ENCODE peak calls at places on chromosome 22, in eight cellular contexts. V is non-pigmented ciliary epithelial cell; F is A172; L is HTR-8/SVneo; W is substantia nigra; X is stimulated activated CD4-positive, alpha-beta T cell treated with anti-CD3 and anti-CD28 coated beads, Interleukin-12 subunit alpha, Interleukin-12 subunit beta, amount 100 ng/mL, for 48 hours; B is D721Med; Y is AG09309. M is an unnamed sample.

GRCh38 chr22:25919452-25919851 is 177.5 kb downstream of the MYO18B start:
- DNase-seq in V (no peak), F (no peak), L (no peak), W (no peak), X (no peak), B (no peak), Y (no peak), M (no peak)

GRCh38 chr22:37752189-37753061 is 55.3 kb upstream of the GCAT start:
- DNase-seq in V (peak), F (peak), L (peak), W (peak), X (no peak), B (no peak), Y (peak), M (peak)

GRCh38 chr22:44311104-44311854 is 1.5 kb downstream of the SHISAL1 start:
- DNase-seq in V (no peak), F (no peak), L (no peak), W (no peak), X (no peak), B (no peak), Y (no peak), M (no peak)

GRCh38 chr22:40377931-40378330 is 7.5 kb downstream of the SGSM3 start:
- DNase-seq in V (no peak), F (no peak), L (no peak), W (no peak), X (no peak), B (no peak), Y (no peak), M (no peak)

GRCh38 chr22:47901911-47902310 is 1139.5 kb downstream of the TBC1D22A start:
- DNase-seq in V (no peak), F (no peak), L (no peak), W (no peak), X (no peak), B (no peak), Y (no peak), M (no peak)

GRCh38 chr22:17938484-17938924 is 85.9 kb downstream of the MICAL3 start:
- DNase-seq in V (no peak), F (no peak), L (no peak), W (no peak), X (no peak), B (no peak), Y (no peak), M (no peak)

GRCh38 chr22:20080776-20081654 is 974 bp downstream of the DGCR8 start:
- DNase-seq in V (no peak), F (peak), L (peak), W (no peak), X (no peak), B (no peak), Y (peak), M (peak)

GRCh38 chr22:36865346-36865745 is 4.5 kb downstream of the NCF4 start:
- DNase-seq in V (no peak), F (no peak), L (no peak), W (no peak), X (no peak), B (no peak), Y (no peak), M (no peak)

GRCh38 chr22:31622980-31623379 is 39.0 kb downstream of the PISD start:
- DNase-seq in V (no peak), F (no peak), L (no peak), W (no peak), X (no peak), B (no peak), Y (no peak), M (no peak)

GRCh38 chr22:40728731-40729189 is 49.5 kb downstream of the MCHR1 start:
- DNase-seq in V (peak), F (peak), L (no peak), W (no peak), X (peak), B (no peak), Y (no peak), M (no peak)

GRCh38 chr22:28951969-28952521 is 68.7 kb downstream of the ZNRF3 start:
- DNase-seq in V (no peak), F (no peak), L (no peak), W (no peak), X (no peak), B (no peak), Y (peak), M (peak)

GRCh38 chr22:45454260-45454659 is 40.8 kb downstream of the RIBC2 start:
- DNase-seq in V (no peak), F (no peak), L (no peak), W (no peak), X (no peak), B (no peak), Y (peak), M (peak)

GRCh38 chr22:39405346-39406085 is 5.9 kb downstream of the TAB1 start:
- DNase-seq in V (no peak), F (no peak), L (no peak), W (peak), X (no peak), B (no peak), Y (no peak), M (peak)

GRCh38 chr22:48080304-48081165 is 1318.1 kb downstream of the TBC1D22A start:
- DNase-seq in V (no peak), F (no peak), L (no peak), W (no peak), X (no peak), B (no peak), Y (no peak), M (no peak)

GRCh38 chr22:41772645-41773044 is 27.8 kb upstream of the CCDC134 start:
- DNase-seq in V (no peak), F (no peak), L (no peak), W (no peak), X (no peak), B (no peak), Y (no peak), M (no peak)

GRCh38 chr22:43542681-43543521 is 131.1 kb downstream of the MPPED1 start:
- DNase-seq in V (no peak), F (no peak), L (no peak), W (no peak), X (no peak), B (no peak), Y (no peak), M (no peak)

GRCh38 chr22:23192133-23192532 is 11.8 kb downstream of the BCR start:
- DNase-seq in V (no peak), F (no peak), L (no peak), W (no peak), X (no peak), B (no peak), Y (no peak), M (no peak)

GRCh38 chr22:47484960-47485571 is 722.6 kb downstream of the TBC1D22A start:
- DNase-seq in V (no peak), F (no peak), L (no peak), W (no peak), X (no peak), B (no peak), Y (no peak), M (no peak)

GRCh38 chr22:33272866-33273265 is 214.7 kb upstream of the SYN3 start:
- DNase-seq in V (no peak), F (no peak), L (no peak), W (no peak), X (no peak), B (no peak), Y (no peak), M (no peak)

GRCh38 chr22:19691721-19692341 is 22.5 kb upstream of the SEPTIN5 start:
- DNase-seq in V (peak), F (peak), L (no peak), W (no peak), X (no peak), B (no peak), Y (no peak), M (peak)

GRCh38 chr22:32444068-32444467 is 20.2 kb downstream of the BPIFC start:
- DNase-seq in V (no peak), F (peak), L (peak), W (no peak), X (no peak), B (no peak), Y (no peak), M (no peak)

GRCh38 chr22:38138961-38139360 is 28.5 kb upstream of the BAIAP2L2 start:
- DNase-seq in V (no peak), F (no peak), L (no peak), W (no peak), X (no peak), B (no peak), Y (no peak), M (no peak)

GRCh38 chr22:26170795-26171194 is 1.5 kb downstream of the SEZ6L start:
- DNase-seq in V (no peak), F (no peak), L (no peak), W (peak), X (no peak), B (no peak), Y (no peak), M (no peak)

GRCh38 chr22:44954113-44954512 is 55.7 kb downstream of the PHF21B start:
- DNase-seq in V (no peak), F (no peak), L (no peak), W (no peak), X (no peak), B (no peak), Y (no peak), M (no peak)

M was measured in fibroblast of gingiva.